ENCODE peak calls at places on chromosomes 12 and 14, in eight cellular contexts. One of them, this sample, is unnamed.

GRCh38 chr14:89123851-89124250 is 293.2 kb downstream of the FOXN3 start:
- DNase-seq in OCI-LY7: peak; percentile 14
- DNase-seq in osteoblast: no peak
- DNase-seq in ovary: no peak
- DNase-seq in lower lobe of right lung: no peak
- DNase-seq in trophoblast cell: no peak
- DNase-seq in right cardiac atrium: no peak
- DNase-seq in heart right ventricle: no peak
- DNase-seq in this sample: no peak

GRCh38 chr12:128844031-128844635 is 9.1 kb upstream of the GLT1D1 start:
- DNase-seq in lower lobe of right lung: peak; percentile 56
- DNase-seq in ovary: no peak
- DNase-seq in trophoblast cell: no peak
- DNase-seq in right cardiac atrium: no peak
- DNase-seq in OCI-LY7: no peak
- DNase-seq in heart right ventricle: no peak
- DNase-seq in osteoblast: no peak
- DNase-seq in this sample: no peak

GRCh38 chr12:1593232-1594044 is 943 bp downstream of the FBXL14 start:
- DNase-seq in heart right ventricle: peak; percentile 23
- DNase-seq in ovary: peak; percentile 65
- DNase-seq in right cardiac atrium: peak; percentile 74
- DNase-seq in osteoblast: peak; percentile 81
- DNase-seq in lower lobe of right lung: peak; percentile 78
- DNase-seq in trophoblast cell: peak; percentile 33
- DNase-seq in OCI-LY7: peak; percentile 83
- DNase-seq in this sample: no peak

GRCh38 chr14:94129758-94130414 is 482 bp upstream of the IFI27L2 start:
- DNase-seq in osteoblast: no peak
- DNase-seq in ovary: peak; percentile 61
- DNase-seq in right cardiac atrium: peak; percentile 84
- DNase-seq in OCI-LY7: peak; percentile 40
- DNase-seq in trophoblast cell: no peak
- DNase-seq in heart right ventricle: peak; percentile 67
- DNase-seq in lower lobe of right lung: no peak
- DNase-seq in this sample: no peak

GRCh38 chr12:101407054-101407437 is 526 bp downstream of the ARL1 start:
- DNase-seq in ovary: no peak
- DNase-seq in lower lobe of right lung: peak; percentile 56
- DNase-seq in OCI-LY7: peak; percentile 43
- DNase-seq in heart right ventricle: no peak
- DNase-seq in trophoblast cell: peak; percentile 28
- DNase-seq in right cardiac atrium: no peak
- DNase-seq in osteoblast: no peak
- DNase-seq in this sample: peak; percentile 6

GRCh38 chr12:95402096-95402495 is 71.9 kb upstream of the METAP2 start:
- DNase-seq in ovary: no peak
- DNase-seq in heart right ventricle: no peak
- DNase-seq in trophoblast cell: peak; percentile 27
- DNase-seq in lower lobe of right lung: no peak
- DNase-seq in osteoblast: no peak
- DNase-seq in OCI-LY7: no peak
- DNase-seq in right cardiac atrium: no peak
- DNase-seq in this sample: no peak

GRCh38 chr14:104432611-104433231 is 146.8 kb upstream of the C14orf180 start:
- DNase-seq in heart right ventricle: no peak
- DNase-seq in lower lobe of right lung: peak; percentile 36
- DNase-seq in ovary: no peak
- DNase-seq in right cardiac atrium: peak; percentile 22
- DNase-seq in OCI-LY7: no peak
- DNase-seq in osteoblast: peak; percentile 49
- DNase-seq in trophoblast cell: no peak
- DNase-seq in this sample: no peak

GRCh38 chr14:84806627-84807026 is 723.3 kb upstream of the FLRT2 start:
- DNase-seq in right cardiac atrium: no peak
- DNase-seq in OCI-LY7: no peak
- DNase-seq in trophoblast cell: no peak
- DNase-seq in heart right ventricle: no peak
- DNase-seq in ovary: no peak
- DNase-seq in osteoblast: no peak
- DNase-seq in lower lobe of right lung: no peak
- DNase-seq in this sample: no peak

GRCh38 chr14:105917933-105918436 is 391.6 kb downstream of the TMEM121 start:
- DNase-seq in ovary: no peak
- DNase-seq in right cardiac atrium: peak; percentile 28
- DNase-seq in heart right ventricle: peak; percentile 1
- DNase-seq in osteoblast: peak; percentile 37
- DNase-seq in lower lobe of right lung: peak; percentile 32
- DNase-seq in OCI-LY7: no peak
- DNase-seq in trophoblast cell: no peak
- DNase-seq in this sample: no peak

GRCh38 chr14:58428011-58428807 is 690 bp downstream of the KIAA0586 start:
- DNase-seq in lower lobe of right lung: no peak
- DNase-seq in osteoblast: peak; percentile 53
- DNase-seq in right cardiac atrium: no peak
- DNase-seq in OCI-LY7: peak; percentile 62
- DNase-seq in trophoblast cell: peak; percentile 18
- DNase-seq in heart right ventricle: no peak
- DNase-seq in ovary: no peak
- DNase-seq in this sample: no peak

GRCh38 chr12:92206596-92206995 is 61.0 kb upstream of the BTG1 start:
- DNase-seq in right cardiac atrium: no peak
- DNase-seq in lower lobe of right lung: no peak
- DNase-seq in trophoblast cell: no peak
- DNase-seq in osteoblast: no peak
- DNase-seq in OCI-LY7: no peak
- DNase-seq in ovary: no peak
- DNase-seq in heart right ventricle: no peak
- DNase-seq in this sample: no peak

GRCh38 chr14:91722386-91722785 is 9.5 kb downstream of the CATSPERB start:
- DNase-seq in trophoblast cell: no peak
- DNase-seq in right cardiac atrium: no peak
- DNase-seq in OCI-LY7: no peak
- DNase-seq in heart right ventricle: no peak
- DNase-seq in ovary: no peak
- DNase-seq in osteoblast: no peak
- DNase-seq in lower lobe of right lung: no peak
- DNase-seq in this sample: no peak

GRCh38 chr12:52007158-52007921 is 594 bp downstream of the TAMALIN start:
- DNase-seq in osteoblast: peak; percentile 81
- DNase-seq in heart right ventricle: peak; percentile 70
- DNase-seq in ovary: peak; percentile 78
- DNase-seq in OCI-LY7: no peak
- DNase-seq in lower lobe of right lung: peak; percentile 70
- DNase-seq in trophoblast cell: no peak
- DNase-seq in right cardiac atrium: peak; percentile 87
- DNase-seq in this sample: no peak

GRCh38 chr12:118136559-118137003 is 657 bp downstream of the PEBP1 start:
- DNase-seq in right cardiac atrium: peak; percentile 83
- DNase-seq in ovary: peak; percentile 65
- DNase-seq in osteoblast: no peak
- DNase-seq in lower lobe of right lung: peak; percentile 84
- DNase-seq in heart right ventricle: peak; percentile 48
- DNase-seq in OCI-LY7: peak; percentile 35
- DNase-seq in trophoblast cell: peak; percentile 62
- DNase-seq in this sample: peak; percentile 11

GRCh38 chr14:94047581-94047980 is 21.4 kb downstream of the OTUB2 start:
- DNase-seq in osteoblast: no peak
- DNase-seq in heart right ventricle: no peak
- DNase-seq in OCI-LY7: no peak
- DNase-seq in ovary: no peak
- DNase-seq in right cardiac atrium: no peak
- DNase-seq in lower lobe of right lung: no peak
- DNase-seq in trophoblast cell: no peak
- DNase-seq in this sample: no peak

GRCh38 chr12:22100952-22101748 is 55.1 kb downstream of the CMAS start:
- DNase-seq in right cardiac atrium: no peak
- DNase-seq in ovary: no peak
- DNase-seq in OCI-LY7: peak; percentile 30
- DNase-seq in lower lobe of right lung: no peak
- DNase-seq in osteoblast: no peak
- DNase-seq in heart right ventricle: peak; percentile 54
- DNase-seq in trophoblast cell: peak; percentile 54
- DNase-seq in this sample: no peak

GRCh38 chr12:7961395-7962188 is 25.6 kb upstream of the SLC2A3 start:
- DNase-seq in heart right ventricle: no peak
- DNase-seq in trophoblast cell: no peak
- DNase-seq in lower lobe of right lung: no peak
- DNase-seq in osteoblast: no peak
- DNase-seq in right cardiac atrium: no peak
- DNase-seq in ovary: no peak
- DNase-seq in OCI-LY7: no peak
- DNase-seq in this sample: no peak

GRCh38 chr14:95524706-95525512 is 8.5 kb upstream of the SYNE3 start:
- DNase-seq in OCI-LY7: no peak
- DNase-seq in heart right ventricle: no peak
- DNase-seq in right cardiac atrium: peak; percentile 38
- DNase-seq in trophoblast cell: peak; percentile 91
- DNase-seq in lower lobe of right lung: no peak
- DNase-seq in osteoblast: no peak
- DNase-seq in ovary: no peak
- DNase-seq in this sample: no peak
- H3K4me1 ChIP-seq in OCI-LY7: peaks cover 28% of the 10 kb centered on the region
- H3K4me1 ChIP-seq in heart right ventricle: peaks cover 71% of the 10 kb centered on the region
- H3K4me1 ChIP-seq in right cardiac atrium: peaks cover 17% of the 10 kb centered on the region
- H3K4me1 ChIP-seq in trophoblast cell: peaks cover 20% of the 10 kb centered on the region
- H3K4me1 ChIP-seq in lower lobe of right lung: peaks cover 74% of the 10 kb centered on the region
- H3K4me1 ChIP-seq in osteoblast: peaks cover 57% of the 10 kb centered on the region
- H3K4me1 ChIP-seq in ovary: peaks cover 18% of the 10 kb centered on the region
- H3K4me1 ChIP-seq in this sample: peaks cover 48% of the 10 kb centered on the region

GRCh38 chr14:34051966-34052657 is 101.2 kb upstream of the EGLN3 start:
- DNase-seq in OCI-LY7: no peak
- DNase-seq in osteoblast: no peak
- DNase-seq in right cardiac atrium: no peak
- DNase-seq in ovary: no peak
- DNase-seq in lower lobe of right lung: no peak
- DNase-seq in heart right ventricle: no peak
- DNase-seq in trophoblast cell: peak; percentile 92
- DNase-seq in this sample: no peak

GRCh38 chr14:34053666-34054065 is 102.8 kb upstream of the EGLN3 start:
- DNase-seq in lower lobe of right lung: no peak
- DNase-seq in OCI-LY7: no peak
- DNase-seq in ovary: peak; percentile 66
- DNase-seq in right cardiac atrium: peak; percentile 79
- DNase-seq in heart right ventricle: peak; percentile 73
- DNase-seq in osteoblast: no peak
- DNase-seq in trophoblast cell: no peak
- DNase-seq in this sample: peak; percentile 51

GRCh38 chr14:34052658-34053014 is 101.8 kb upstream of the EGLN3 start:
- DNase-seq in heart right ventricle: no peak
- DNase-seq in trophoblast cell: peak; percentile 98
- DNase-seq in right cardiac atrium: no peak
- DNase-seq in osteoblast: no peak
- DNase-seq in OCI-LY7: no peak
- DNase-seq in ovary: no peak
- DNase-seq in lower lobe of right lung: no peak
- DNase-seq in this sample: no peak

GRCh38 chr14:34049769-34050168 is 98.9 kb upstream of the EGLN3 start:
- DNase-seq in ovary: no peak
- DNase-seq in heart right ventricle: no peak
- DNase-seq in OCI-LY7: no peak
- DNase-seq in right cardiac atrium: no peak
- DNase-seq in osteoblast: no peak
- DNase-seq in lower lobe of right lung: no peak
- DNase-seq in trophoblast cell: no peak
- DNase-seq in this sample: no peak

GRCh38 chr14:34050606-34051005 is 99.7 kb upstream of the EGLN3 start:
- DNase-seq in OCI-LY7: no peak
- DNase-seq in ovary: no peak
- DNase-seq in lower lobe of right lung: no peak
- DNase-seq in osteoblast: no peak
- DNase-seq in heart right ventricle: no peak
- DNase-seq in right cardiac atrium: no peak
- DNase-seq in trophoblast cell: peak; percentile 84
- DNase-seq in this sample: no peak
- H3K27ac ChIP-seq in OCI-LY7: no peak overlapping the region
- H3K27ac ChIP-seq in ovary: no peak overlapping the region
- H3K27ac ChIP-seq in lower lobe of right lung: no peak overlapping the region
- H3K27ac ChIP-seq in osteoblast: no peak overlapping the region
- H3K27ac ChIP-seq in heart right ventricle: no peak overlapping the region
- H3K27ac ChIP-seq in right cardiac atrium: no peak overlapping the region
- H3K27ac ChIP-seq in trophoblast cell: peak overlapping the region; percentile 8
- H3K27ac ChIP-seq in this sample: no peak overlapping the region

GRCh38 chr12:122965851-122966742 is at the start of gene ABCB9:
- DNase-seq in osteoblast: peak; percentile 100
- DNase-seq in heart right ventricle: peak; percentile 94
- DNase-seq in OCI-LY7: peak; percentile 93
- DNase-seq in right cardiac atrium: peak; percentile 97
- DNase-seq in trophoblast cell: peak; percentile 89
- DNase-seq in ovary: peak; percentile 94
- DNase-seq in lower lobe of right lung: peak; percentile 95
- DNase-seq in this sample: peak; percentile 86
- H3K4me3 ChIP-seq in osteoblast: peak within 1 kb of the TSS; percentile 95
- H3K4me3 ChIP-seq in heart right ventricle: peak within 1 kb of the TSS; percentile 94
- H3K4me3 ChIP-seq in OCI-LY7: peak within 1 kb of the TSS; percentile 71
- H3K4me3 ChIP-seq in right cardiac atrium: peak within 1 kb of the TSS; percentile 56
- H3K4me3 ChIP-seq in trophoblast cell: peak within 1 kb of the TSS; percentile 64
- H3K4me3 ChIP-seq in ovary: peak within 1 kb of the TSS; percentile 60
- H3K4me3 ChIP-seq in lower lobe of right lung: peak within 1 kb of the TSS; percentile 61
- H3K4me3 ChIP-seq in this sample: peak within 1 kb of the TSS; percentile 67

GRCh38 chr14:50089213-50089612 is 27.2 kb downstream of the VCPKMT start:
- DNase-seq in trophoblast cell: no peak
- DNase-seq in OCI-LY7: no peak
- DNase-seq in lower lobe of right lung: no peak
- DNase-seq in heart right ventricle: no peak
- DNase-seq in ovary: no peak
- DNase-seq in osteoblast: no peak
- DNase-seq in right cardiac atrium: no peak
- DNase-seq in this sample: no peak

GRCh38 chr14:50087350-50088116 is 28.8 kb downstream of the VCPKMT start:
- DNase-seq in heart right ventricle: no peak
- DNase-seq in lower lobe of right lung: no peak
- DNase-seq in OCI-LY7: no peak
- DNase-seq in right cardiac atrium: no peak
- DNase-seq in ovary: no peak
- DNase-seq in trophoblast cell: no peak
- DNase-seq in osteoblast: no peak
- DNase-seq in this sample: no peak

GRCh38 chr14:50086316-50086700 is 30.1 kb downstream of the VCPKMT start:
- DNase-seq in right cardiac atrium: no peak
- DNase-seq in OCI-LY7: no peak
- DNase-seq in lower lobe of right lung: no peak
- DNase-seq in osteoblast: no peak
- DNase-seq in trophoblast cell: no peak
- DNase-seq in ovary: no peak
- DNase-seq in heart right ventricle: no peak
- DNase-seq in this sample: no peak

GRCh38 chr14:50088731-50089130 is 27.6 kb downstream of the VCPKMT start:
- DNase-seq in trophoblast cell: no peak
- DNase-seq in osteoblast: no peak
- DNase-seq in heart right ventricle: no peak
- DNase-seq in OCI-LY7: no peak
- DNase-seq in ovary: no peak
- DNase-seq in right cardiac atrium: no peak
- DNase-seq in lower lobe of right lung: no peak
- DNase-seq in this sample: no peak

DNA sequence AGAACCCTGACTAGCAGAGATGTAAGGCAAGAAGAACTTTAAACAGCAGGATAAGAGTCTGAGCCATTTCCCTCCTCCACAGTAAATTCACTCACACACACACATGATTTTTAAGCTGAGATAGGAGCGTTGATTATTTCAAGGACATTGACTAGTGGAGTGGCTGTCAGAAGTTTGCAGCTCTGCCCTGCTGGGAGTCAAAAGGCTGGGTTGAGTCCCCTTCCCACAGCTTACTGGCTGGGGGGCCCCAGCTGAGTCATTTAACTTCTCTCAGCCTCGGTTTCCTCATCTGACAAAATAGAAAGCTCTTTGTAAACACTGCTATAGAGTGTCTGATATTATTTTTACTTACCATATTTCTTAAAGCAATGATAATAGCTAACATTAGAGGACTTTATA is 28.3 kb downstream of the VCPKMT start:
- DNase-seq in heart right ventricle: no peak
- DNase-seq in right cardiac atrium: no peak
- DNase-seq in osteoblast: no peak
- DNase-seq in ovary: no peak
- DNase-seq in trophoblast cell: no peak
- DNase-seq in OCI-LY7: no peak
- DNase-seq in lower lobe of right lung: no peak
- DNase-seq in this sample: no peak
- H3K4me1 ChIP-seq in heart right ventricle: peaks cover 32% of the 10 kb centered on the region
- H3K4me1 ChIP-seq in right cardiac atrium: no peaks in the 10 kb centered on the region
- H3K4me1 ChIP-seq in osteoblast: peaks cover 15% of the 10 kb centered on the region
- H3K4me1 ChIP-seq in ovary: no peaks in the 10 kb centered on the region
- H3K4me1 ChIP-seq in trophoblast cell: peaks cover under 1% of the 10 kb centered on the region
- H3K4me1 ChIP-seq in OCI-LY7: peaks cover 41% of the 10 kb centered on the region
- H3K4me1 ChIP-seq in lower lobe of right lung: peaks cover 7% of the 10 kb centered on the region
- H3K4me1 ChIP-seq in this sample: no peaks in the 10 kb centered on the region

This sample was measured in gastrocnemius medialis.